ENCODE peak calls at places on chromosomes 16 and 17, in five cellular contexts. F, N, L, K and A are unnamed samples.

GRCh38 chr17:49766918-49767530 is 3.1 kb upstream of the FAM117A start:
- DNase-seq in F (no peak), N (no peak), L (no peak), K (no peak), A (no peak)

GRCh38 chr17:77919276-77919675 is 39.2 kb upstream of the TNRC6C start:
- DNase-seq in F (no peak), N (no peak), L (no peak), K (no peak), A (peak)

GRCh38 chr16:11423315-11424117 is 78.3 kb downstream of the RMI2 start:
- DNase-seq in F (no peak), N (no peak), L (no peak), K (no peak), A (no peak)

GRCh38 chr17:40550608-40551007 is 14.7 kb downstream of the CCR7 start:
- DNase-seq in F (no peak), N (no peak), L (no peak), K (peak), A (no peak)

GRCh38 chr17:40548982-40549680 is 16.1 kb downstream of the CCR7 start:
- DNase-seq in F (peak), N (no peak), L (no peak), K (peak), A (no peak)

GRCh38 chr17:34658796-34659195 is 79.4 kb downstream of the TMEM132E start:
- DNase-seq in F (no peak), N (no peak), L (peak), K (no peak), A (no peak)

GRCh38 chr16:78673884-78674283 is 574.4 kb downstream of the WWOX start:
- DNase-seq in F (no peak), N (no peak), L (no peak), K (no peak), A (no peak)

GRCh38 chr17:14474591-14474990 is 173.7 kb downstream of the HS3ST3B1 start:
- DNase-seq in F (no peak), N (no peak), L (no peak), K (no peak), A (no peak)

GRCh38 chr16:5036228-5037156 is 2.8 kb upstream of the NAGPA start:
- DNase-seq in F (no peak), N (no peak), L (peak), K (peak), A (no peak)

GRCh38 chr17:72590382-72590781 is 469.6 kb downstream of the SOX9 start:
- DNase-seq in F (no peak), N (no peak), L (peak), K (peak), A (peak)

GRCh38 chr17:78915872-78916632 is 9.1 kb downstream of the TIMP2 start:
- DNase-seq in F (peak), N (no peak), L (no peak), K (peak), A (no peak)

GRCh38 chr17:40092581-40092980 is 7.8 kb downstream of the NR1D1 start:
- DNase-seq in F (no peak), N (no peak), L (peak), K (no peak), A (no peak)